ENCODE peak calls at places on chromosomes 13 and 19, in four cellular contexts. E, F, L and G are unnamed samples. For H3K36me3, the result is how much of the 10 kb centered on the place peaks cover.

GRCh38 chr13:24360106-24360505 is 50.7 kb downstream of the C1QTNF9 start:
- DNase-seq in E (no peak), F (no peak), L (no peak), G (no peak)

GRCh38 chr13:100314132-100314910 is 225.4 kb downstream of the PCCA start:
- DNase-seq in E (no peak), F (no peak), L (no peak), G (no peak)

GRCh38 chr13:30870049-30870884 is 35.8 kb upstream of the MEDAG start:
- DNase-seq in E (no peak), L (peak), F (peak), G (no peak)

GRCh38 chr19:31254611-31255010 is 94.6 kb downstream of the TSHZ3 start:
- DNase-seq in F (no peak), L (no peak), E (no peak), G (no peak)

GRCh38 chr19:14979498-14980255 is at the start of gene SLC1A6:
- DNase-seq in E (no peak), L (no peak), F (peak), G (no peak)

GRCh38 chr13:67048793-67049150 is 181.4 kb downstream of the PCDH9 start:
- DNase-seq in F (no peak), E (no peak), L (no peak), G (peak)

GRCh38 chr19:32233885-32234284 is 111.5 kb upstream of the ZNF507 start:
- DNase-seq in E (no peak), L (no peak), F (no peak), G (no peak)

GRCh38 chr19:33558846-33559245 is 37.3 kb upstream of the PEPD start:
- DNase-seq in L (no peak), E (no peak), F (no peak), G (no peak)

GRCh38 chr19:18610556-18611326 is 1.9 kb upstream of the TMEM59L start:
- DNase-seq in L (no peak), F (peak), E (no peak), G (no peak)

GRCh38 chr19:18649371-18650047 is 12.7 kb downstream of the KLHL26 start:
- DNase-seq in L (no peak), F (no peak), E (no peak), G (no peak)

GRCh38 chr13:38628554-38628953 is 58.3 kb upstream of the FREM2 start:
- DNase-seq in F (no peak), E (no peak), L (no peak), G (no peak)

GRCh38 chr13:32228330-32229041 is 86.7 kb downstream of the ZAR1L start:
- DNase-seq in E (no peak), L (no peak), F (peak), G (peak)

GRCh38 chr19:44857837-44858236 is 11.7 kb downstream of the NECTIN2 start:
- DNase-seq in L (no peak), E (no peak), F (no peak), G (no peak)

GRCh38 chr19:49473868-49474544 is at the start of gene FLT3LG:
- DNase-seq in F (peak), L (peak), E (peak), G (no peak)

GRCh38 chr19:15299568-15300409 is 32.5 kb downstream of the BRD4 start:
- DNase-seq in L (peak), F (no peak), E (no peak), G (no peak)

GRCh38 chr19:2478756-2479555 is 3.0 kb downstream of the GADD45B start:
- DNase-seq in E (peak), L (peak), F (peak), G (no peak)

GRCh38 chr19:19057720-19058119 is 6.1 kb upstream of the SLC25A42 start:
- DNase-seq in F (no peak), L (no peak), E (no peak), G (no peak)

GRCh38 chr19:46992699-46993535 is 26.7 kb upstream of the NPAS1 start:
- DNase-seq in F (no peak), L (no peak), E (peak), G (no peak)

GRCh38 chr19:55345818-55346724 is 6.4 kb downstream of the KMT5C start:
- DNase-seq in E (peak), L (no peak), F (no peak), G (no peak)

GRCh38 chr13:20125129-20125782 is 35.6 kb downstream of the GJA3 start:
- DNase-seq in E (no peak), F (no peak), L (no peak), G (no peak)

GRCh38 chr13:92461831-92462230 is 764.8 kb upstream of the GPC6 start:
- DNase-seq in F (no peak), L (no peak), E (no peak), G (no peak)

GRCh38 chr19:47269596-47269995 is 5.1 kb upstream of the INAFM1 start:
- DNase-seq in E (peak), L (no peak), F (no peak), G (no peak)

GRCh38 chr19:54431255-54431838 is 16.1 kb downstream of the TTYH1 start:
- DNase-seq in E (peak), F (no peak), L (no peak), G (no peak)

GRCh38 chr13:64429691-64430090 is 2800.4 kb downstream of the PCDH9 start:
- DNase-seq in E (no peak), F (no peak), L (no peak), G (no peak)

GRCh38 chr19:45187421-45188100 is 9.0 kb downstream of the BLOC1S3 start:
- DNase-seq in F (peak), L (no peak), E (no peak), G (no peak)

GRCh38 chr13:90793261-90793785 is 554.2 kb upstream of the MIR17HG start:
- DNase-seq in E (no peak), L (no peak), F (no peak), G (no peak)

GRCh38 chr19:28841531-28841930 is 371.4 kb downstream of the UQCRFS1 start:
- DNase-seq in L (no peak), E (no peak), F (no peak), G (no peak)

GRCh38 chr13:67147257-67148218 is 82.6 kb downstream of the PCDH9 start:
- DNase-seq in F (peak), L (peak), E (no peak), G (peak)

GRCh38 chr13:84431646-84432045 is 549.4 kb upstream of the SLITRK1 start:
- DNase-seq in L (no peak), E (no peak), F (no peak), G (no peak)

GRCh38 chr19:50326101-50326664 is 3.0 kb downstream of the KCNC3 start:
- DNase-seq in L (no peak), E (no peak), F (peak), G (no peak)

GRCh38 chr19:17125052-17125727 is 49.6 kb downstream of the MYO9B start:
- DNase-seq in E (no peak), F (no peak), L (peak), G (no peak)

GRCh38 chr19:49157445-49158224 is at the start of gene TRPM4:
- DNase-seq in F (peak), L (peak), E (peak), G (no peak)

GRCh38 chr13:30816733-30817132 is 81.4 kb downstream of the ALOX5AP start:
- DNase-seq in L (no peak), E (no peak), F (no peak), G (no peak)

GRCh38 chr19:54325194-54325621 is 12.2 kb upstream of the LILRA5 start:
- DNase-seq in L (peak), F (peak), E (no peak), G (no peak)

GRCh38 chr19:18469245-18470107 is 31.5 kb upstream of the ISYNA1 start:
- DNase-seq in F (peak), E (peak), L (peak), G (peak)

GRCh38 chr19:50632151-50632835 is 7.4 kb downstream of the SYT3 start:
- DNase-seq in L (no peak), E (no peak), F (peak), G (no peak)

DNA sequence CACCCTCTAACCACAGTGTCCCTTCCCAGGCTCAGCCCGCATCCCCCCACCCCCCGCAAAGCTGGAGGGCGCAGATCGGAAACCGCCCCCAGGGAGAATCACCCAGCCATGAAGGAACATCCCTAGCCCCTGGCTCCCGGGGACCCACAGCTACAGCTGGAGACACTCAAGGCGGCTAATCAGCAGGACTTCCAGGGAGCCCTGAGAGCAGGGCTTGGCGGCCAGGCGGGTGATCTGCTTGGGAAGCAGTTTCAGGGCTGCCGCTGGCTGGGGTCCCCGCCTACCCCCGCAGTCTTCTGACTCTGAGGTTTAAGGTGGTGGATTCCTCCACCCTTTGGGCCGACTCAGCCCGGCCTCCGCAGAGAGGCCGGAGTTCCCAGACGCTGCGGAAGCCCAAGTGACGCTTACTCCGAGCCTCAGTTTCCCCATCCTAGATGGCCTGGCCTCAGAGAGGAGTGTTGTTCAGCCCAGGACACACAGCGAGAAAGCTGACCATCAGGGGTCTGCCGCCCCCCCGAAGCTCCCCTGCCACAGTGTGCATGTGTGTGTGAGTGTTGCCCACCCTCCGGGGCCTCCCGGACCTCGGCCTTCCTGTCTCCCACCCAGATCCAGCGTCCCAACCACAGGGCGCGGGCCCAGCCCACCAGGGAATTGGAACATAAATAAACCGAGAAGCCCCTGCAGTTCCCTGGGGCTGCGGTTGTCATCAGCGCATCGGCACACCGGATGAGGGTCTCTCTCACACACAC is 9.8 kb downstream of the FUT6 start:
- DNase-seq in F (no peak), L (no peak), E (no peak), G (no peak)
- H3K4me3 ChIP-seq in F (peak), L (no peak), E (no peak), G (peak)

GRCh38 chr13:110509971-110510786 is 51.3 kb downstream of the RAB20 start:
- DNase-seq in L (peak), F (no peak), E (no peak), G (no peak)
- H3K36me3 ChIP-seq in L (half or more), F (under half), E (under half), G (under half)

GRCh38 chr19:4839192-4839591 is 7.7 kb upstream of the TICAM1 start:
- DNase-seq in F (no peak), L (no peak), E (no peak), G (no peak)

GRCh38 chr19:4843647-4843965 is 12.1 kb upstream of the TICAM1 start:
- DNase-seq in L (no peak), E (no peak), F (no peak), G (no peak)

GRCh38 chr19:4844348-4845179 is 13.1 kb upstream of the TICAM1 start:
- DNase-seq in L (no peak), E (no peak), F (no peak), G (peak)

GRCh38 chr19:4841366-4841704 is 9.8 kb upstream of the TICAM1 start:
- DNase-seq in E (no peak), F (no peak), L (no peak), G (no peak)
- H3K4me3 ChIP-seq in E (no peak), F (no peak), L (no peak), G (no peak)

GRCh38 chr19:42232435-42232834 is 10.0 kb downstream of the GSK3A start:
- DNase-seq in F (no peak), E (no peak), L (no peak), G (no peak)
- H3K36me3 ChIP-seq in F (under half), E (under half), L (half or more), G (under half)

DNA sequence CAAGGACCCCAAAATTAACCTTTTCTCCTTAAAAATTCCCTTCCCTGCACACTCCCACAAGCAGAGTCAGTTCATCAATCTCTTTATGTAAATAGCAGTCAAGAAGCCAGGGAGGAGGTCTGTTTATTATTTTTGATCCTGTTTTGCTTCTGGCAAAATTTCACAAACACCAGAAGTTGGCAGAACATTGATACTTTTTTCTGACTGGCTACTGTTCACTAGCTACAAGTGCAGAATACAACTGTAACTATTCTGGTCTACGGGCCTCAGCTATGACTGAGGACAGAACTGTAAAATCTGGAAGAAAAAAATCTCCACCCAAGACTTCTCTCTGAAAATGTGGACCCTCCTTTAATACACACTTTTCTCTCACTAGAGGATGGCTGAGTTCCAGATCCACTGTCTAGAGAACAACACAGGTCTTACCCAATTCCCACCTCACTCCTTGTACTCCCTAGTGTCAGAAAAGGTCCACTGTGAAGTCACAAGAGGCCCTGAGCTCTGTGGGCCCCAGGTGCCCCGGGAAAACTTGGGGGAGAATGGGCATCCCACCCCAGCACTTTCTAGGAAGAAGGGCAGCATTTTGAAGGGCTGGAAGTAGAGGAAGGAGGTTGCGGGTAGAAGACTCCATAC is 14.5 kb downstream of the STARD13 start:
- DNase-seq in E (no peak), L (no peak), F (no peak), G (no peak)
- H3K4me3 ChIP-seq in E (no peak), L (no peak), F (no peak), G (no peak)

GRCh38 chr13:113469582-113469981 is 16.3 kb upstream of the ADPRHL1 start:
- DNase-seq in F (no peak), E (no peak), L (no peak), G (no peak)

GRCh38 chr13:113472355-113473025 is 18.0 kb downstream of the DCUN1D2 start:
- DNase-seq in E (no peak), L (no peak), F (no peak), G (no peak)

GRCh38 chr13:113470073-113470472 is 16.8 kb upstream of the ADPRHL1 start:
- DNase-seq in L (no peak), E (no peak), F (no peak), G (no peak)

GRCh38 chr13:113474179-113474578 is 16.3 kb downstream of the DCUN1D2 start:
- DNase-seq in F (no peak), E (no peak), L (no peak), G (no peak)

DNA sequence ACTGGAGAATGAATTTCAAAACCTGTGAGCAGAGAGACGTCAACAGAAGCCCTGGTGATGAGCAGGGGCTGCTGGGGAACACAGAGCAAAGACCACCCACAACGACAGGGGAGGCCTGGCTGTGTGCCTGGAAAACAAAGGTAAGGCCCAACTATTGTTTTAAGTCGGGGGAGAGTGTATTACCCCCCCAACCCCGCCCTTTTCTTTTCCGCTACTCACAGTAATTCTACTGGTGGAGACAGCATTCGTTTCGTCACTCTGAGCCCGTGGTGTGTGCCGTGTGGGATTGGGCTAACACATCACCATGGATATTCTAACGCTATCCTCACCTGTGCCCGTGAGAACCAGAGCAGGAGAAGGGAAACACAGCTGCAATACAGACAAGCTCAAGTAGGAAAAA is 18.6 kb upstream of the ADPRHL1 start:
- DNase-seq in L (peak), F (no peak), E (no peak), G (no peak)
- H3K36me3 ChIP-seq in L (under half), F (under half), E (under half), G (under half)

GRCh38 chr19:13119654-13120053 is 1.6 kb downstream of the NACC1 start:
- DNase-seq in L (no peak), E (no peak), F (no peak), G (no peak)
- H3K4me3 ChIP-seq in L (peak), E (peak), F (peak), G (peak)

DNA sequence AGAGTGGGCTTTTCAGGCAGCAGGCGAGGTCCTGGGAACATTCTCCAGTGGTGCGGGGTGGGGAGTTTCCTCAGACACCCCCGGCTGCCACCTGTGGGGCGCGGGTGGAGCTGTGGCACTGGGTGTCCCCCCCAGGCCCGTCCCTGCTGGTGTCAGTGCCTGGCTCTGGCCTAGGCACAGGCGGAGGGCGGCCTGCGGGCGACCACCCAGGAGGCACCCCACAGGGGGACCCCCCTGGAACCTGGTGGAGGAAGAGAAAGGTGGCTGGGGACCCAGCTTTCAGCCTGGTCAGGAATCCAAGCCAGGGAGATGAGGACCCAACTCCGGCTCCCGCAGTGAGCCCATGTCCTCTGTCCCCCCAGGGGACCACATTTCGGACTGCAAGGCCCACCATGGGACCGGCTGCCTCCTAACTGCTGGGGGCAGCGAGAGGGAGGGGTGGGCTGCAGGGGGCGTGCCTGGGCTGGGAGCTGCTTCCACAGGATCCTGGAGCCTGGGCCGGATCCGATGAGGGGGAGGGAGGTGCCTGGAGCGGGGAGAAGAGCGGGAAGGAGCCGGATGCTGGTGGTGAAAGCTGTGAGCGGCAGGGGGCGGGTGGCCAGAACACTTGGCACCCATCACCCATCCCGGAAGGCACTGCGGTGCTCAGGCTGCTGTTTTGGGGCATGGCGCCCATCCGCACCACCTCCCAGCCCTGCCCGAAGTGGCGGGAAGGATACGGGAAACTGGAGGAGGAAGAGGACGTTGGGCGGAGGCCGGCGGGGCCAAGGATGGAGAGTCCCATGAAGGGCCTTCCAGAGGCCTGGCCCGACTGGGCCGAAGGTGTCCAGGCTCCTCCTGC is 5.5 kb upstream of the CTXN1 start:
- DNase-seq in F (no peak), L (no peak), E (no peak), G (no peak)
- H3K36me3 ChIP-seq in F (under half), L (half or more), E (under half), G (under half)

GRCh38 chr19:35868823-35869326 is 501 bp downstream of the APLP1 start:
- DNase-seq in F (peak), L (no peak), E (no peak), G (no peak)
- H3K4me3 ChIP-seq in F (peak), L (peak), E (peak), G (peak)